ENCODE peak calls at places on chromosome 7, in four cellular contexts. T, C, X and J are unnamed samples.

GRCh38 chr7:43646603-43647313 is 63.9 kb downstream of the STK17A start:
- DNase-seq in T (no peak), C (no peak), X (no peak), J (no peak)

GRCh38 chr7:44638611-44639557 is 32.5 kb downstream of the OGDH start:
- DNase-seq in T (peak), C (peak), X (peak), J (no peak)

GRCh38 chr7:101678713-101679112 is 49.6 kb upstream of the MYL10 start:
- DNase-seq in T (no peak), C (no peak), X (no peak), J (no peak)

GRCh38 chr7:18975689-18976280 is 141.7 kb downstream of the TWIST1 start:
- DNase-seq in T (no peak), C (no peak), X (no peak), J (no peak)

GRCh38 chr7:19560111-19560883 is 148.5 kb downstream of the POLR1F start:
- DNase-seq in T (no peak), C (no peak), X (no peak), J (no peak)

GRCh38 chr7:47576031-47576908 is 5.6 kb downstream of the TNS3 start:
- DNase-seq in T (peak), C (peak), X (no peak), J (no peak)

GRCh38 chr7:45451636-45452035 is 122.5 kb upstream of the ADCY1 start:
- DNase-seq in T (no peak), C (no peak), X (no peak), J (no peak)

GRCh38 chr7:131501422-131501821 is 55.0 kb downstream of the PODXL start:
- DNase-seq in T (no peak), C (no peak), X (no peak), J (no peak)

GRCh38 chr7:97973206-97973658 is 16.8 kb downstream of the OCM2 start:
- DNase-seq in T (peak), C (no peak), X (peak), J (peak)

GRCh38 chr7:17304926-17305325 is 6.5 kb downstream of the AHR start:
- DNase-seq in T (peak), C (no peak), X (peak), J (no peak)

GRCh38 chr7:140475747-140476333 is 3.5 kb downstream of the MKRN1 start:
- DNase-seq in T (peak), C (peak), X (peak), J (no peak)

GRCh38 chr7:5634107-5634950 is 147.1 kb downstream of the RNF216 start:
- DNase-seq in T (no peak), C (no peak), X (no peak), J (no peak)

GRCh38 chr7:28200598-28200997 is 20.0 kb upstream of the JAZF1 start:
- DNase-seq in T (no peak), C (no peak), X (no peak), J (no peak)

GRCh38 chr7:113367187-113367586 is 248.8 kb upstream of the SMIM30 start:
- DNase-seq in T (no peak), C (no peak), X (no peak), J (no peak)
- TF ChIP-seq SRF in T (no peak), C (no peak), X (no peak), J (no peak)

GRCh38 chr7:27140108-27140842 is 3.2 kb downstream of the HOXA5 start:
- DNase-seq in T (no peak), C (no peak), X (no peak), J (peak)
- TF ChIP-seq FOSL1 in T (no peak), C (no peak), X (no peak), J (no peak)

GRCh38 chr7:82122290-82122689 is 321.3 kb downstream of the CACNA2D1 start:
- DNase-seq in T (no peak), C (no peak), X (no peak), J (no peak)
- TF ChIP-seq SRF in T (no peak), C (no peak), X (no peak), J (no peak)

GRCh38 chr7:149471289-149471953 is 10.6 kb upstream of the ZNF777 start:
- DNase-seq in T (no peak), C (no peak), X (no peak), J (no peak)

GRCh38 chr7:149474309-149475120 is 13.7 kb upstream of the ZNF777 start:
- DNase-seq in T (no peak), C (no peak), X (no peak), J (no peak)

GRCh38 chr7:149469806-149470205 is 8.9 kb upstream of the ZNF777 start:
- DNase-seq in T (no peak), C (no peak), X (no peak), J (no peak)

GRCh38 chr7:149475121-149476045 is 14.5 kb upstream of the ZNF777 start:
- DNase-seq in T (no peak), C (no peak), X (no peak), J (no peak)

GRCh38 chr7:149473251-149473650 is 12.4 kb upstream of the ZNF777 start:
- DNase-seq in T (no peak), C (no peak), X (no peak), J (no peak)
- TF ChIP-seq FOSL1 in T (no peak), C (no peak), X (no peak), J (no peak)

GRCh38 chr7:42380411-42380810 is 143.4 kb upstream of the GLI3 start:
- DNase-seq in T (no peak), C (no peak), X (no peak), J (no peak)
- TF ChIP-seq SRF in T (no peak), C (no peak), X (no peak), J (no peak)

GRCh38 chr7:1026721-1027151 is 17.6 kb upstream of the GPR146 start:
- DNase-seq in T (no peak), C (no peak), X (no peak), J (no peak)

GRCh38 chr7:1028775-1029636 is 15.3 kb upstream of the GPR146 start:
- DNase-seq in T (peak), C (peak), X (peak), J (no peak)

GRCh38 chr7:1028044-1028770 is 16.1 kb upstream of the GPR146 start:
- DNase-seq in T (peak), C (peak), X (peak), J (peak)

GRCh38 chr7:1025747-1026581 is 18.4 kb upstream of the GPR146 start:
- DNase-seq in T (no peak), C (no peak), X (no peak), J (no peak)

GRCh38 chr7:1027285-1028043 is 16.9 kb upstream of the GPR146 start:
- DNase-seq in T (no peak), C (no peak), X (peak), J (peak)
- TF ChIP-seq FOSL1 in T (no peak), C (no peak), X (no peak), J (no peak)

GRCh38 chr7:95472521-95473160 is 13.1 kb upstream of the ASB4 start:
- DNase-seq in T (no peak), C (no peak), X (no peak), J (no peak)

GRCh38 chr7:95471076-95471475 is 14.7 kb upstream of the ASB4 start:
- DNase-seq in T (no peak), C (no peak), X (no peak), J (no peak)

GRCh38 chr7:95469187-95469586 is 16.6 kb upstream of the ASB4 start:
- DNase-seq in T (no peak), C (no peak), X (no peak), J (no peak)

GRCh38 chr7:95469850-95470249 is 15.9 kb upstream of the ASB4 start:
- DNase-seq in T (no peak), C (peak), X (no peak), J (no peak)

DNA sequence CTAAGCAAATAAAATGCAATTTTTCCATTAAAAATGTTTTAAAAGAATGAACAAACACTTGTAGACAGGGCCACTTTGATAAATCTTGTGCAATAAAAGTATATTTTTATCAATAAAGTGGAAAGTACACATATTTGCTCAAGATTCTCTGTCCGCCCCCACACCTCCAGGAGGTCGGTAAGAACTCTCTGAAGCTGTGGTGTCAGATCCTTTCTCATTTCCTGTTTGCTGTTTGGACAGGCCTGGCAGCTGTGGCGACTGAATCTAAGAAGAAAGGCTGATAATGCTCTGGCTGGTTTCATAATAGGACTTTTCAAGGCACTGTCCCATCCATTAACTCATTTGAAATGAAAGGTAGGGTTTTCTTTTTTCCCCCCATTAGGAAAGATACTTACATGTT is 15.3 kb upstream of the ASB4 start:
- DNase-seq in T (no peak), C (peak), X (peak), J (no peak)
- TF ChIP-seq SRF in T (no peak), C (no peak), X (no peak), J (no peak)